ENCODE peak calls at places on chromosomes 1 and 21, in five cellular contexts. F is endothelial cell of umbilical vein, Y is A549, V is ovary, E is H1. Z is an unnamed sample.

GRCh38 chr1:235820059-235820458 is 46.6 kb downstream of the LYST start:
- DNase-seq in F (no peak), E (no peak), Y (no peak), V (no peak), Z (no peak)

GRCh38 chr1:7702365-7702764 is 68.7 kb upstream of the VAMP3 start:
- DNase-seq in Y (no peak), F (no peak), E (no peak), V (no peak), Z (no peak)

GRCh38 chr1:164718821-164719220 is 159.8 kb downstream of the PBX1 start:
- DNase-seq in E (no peak), F (no peak), V (no peak), Y (no peak), Z (no peak)

GRCh38 chr1:225539575-225539974 is 111.7 kb upstream of the LBR start:
- DNase-seq in F (no peak), Y (no peak), E (no peak), V (no peak), Z (no peak)

GRCh38 chr1:53851571-53852282 is 13.6 kb upstream of the NDC1 start:
- DNase-seq in Y (no peak), V (no peak), F (no peak), E (no peak), Z (no peak)

GRCh38 chr21:42564561-42564971 is 50.9 kb downstream of the SLC37A1 start:
- DNase-seq in V (no peak), Y (no peak), E (no peak), F (no peak), Z (no peak)

GRCh38 chr1:154752273-154753030 is 117.6 kb downstream of the KCNN3 start:
- DNase-seq in F (no peak), Y (no peak), V (peak), E (no peak), Z (no peak)

GRCh38 chr1:32112800-32113375 is 5.0 kb downstream of the KPNA6 start:
- DNase-seq in F (no peak), V (no peak), E (no peak), Y (no peak), Z (no peak)

GRCh38 chr1:25790472-25790871 is 9.5 kb upstream of the SELENON start:
- DNase-seq in V (no peak), F (no peak), E (no peak), Y (no peak), Z (no peak)

GRCh38 chr1:9004731-9005708 is 21.2 kb downstream of the SLC2A7 start:
- DNase-seq in V (peak), E (peak), Y (peak), F (peak), Z (peak)

GRCh38 chr1:43975249-43975961 is 645 bp downstream of the ATP6V0B start:
- DNase-seq in Y (no peak), F (peak), V (peak), E (no peak), Z (no peak)

GRCh38 chr1:212692774-212693644 is 6.6 kb downstream of the BATF3 start:
- DNase-seq in V (no peak), E (no peak), F (no peak), Y (peak), Z (no peak)

GRCh38 chr1:114201486-114201885 is 47.8 kb upstream of the SYT6 start:
- DNase-seq in V (no peak), Y (no peak), E (no peak), F (no peak), Z (no peak)

GRCh38 chr1:82317671-82318070 is 516.9 kb downstream of the ADGRL2 start:
- DNase-seq in E (no peak), F (peak), V (no peak), Y (no peak), Z (no peak)

GRCh38 chr1:88088481-88088880 is 595.6 kb upstream of the PKN2 start:
- DNase-seq in E (no peak), V (no peak), F (no peak), Y (no peak), Z (no peak)
- TF ChIP-seq POLR2A in E (no peak), V (no peak), F (no peak), Y (no peak), Z (no peak)

GRCh38 chr1:62370594-62370993 is 51.4 kb upstream of the KANK4 start:
- DNase-seq in V (no peak), F (no peak), Y (no peak), E (no peak), Z (no peak)

GRCh38 chr1:62368989-62369388 is 49.8 kb upstream of the KANK4 start:
- DNase-seq in E (no peak), Y (no peak), V (no peak), F (no peak), Z (no peak)

GRCh38 chr1:62377043-62377562 is 57.9 kb upstream of the KANK4 start:
- DNase-seq in F (no peak), E (no peak), V (no peak), Y (no peak), Z (no peak)

GRCh38 chr1:62371375-62371774 is 52.1 kb upstream of the KANK4 start:
- DNase-seq in Y (no peak), V (no peak), E (no peak), F (no peak), Z (no peak)

GRCh38 chr1:62373221-62373620 is 54.0 kb upstream of the KANK4 start:
- DNase-seq in V (no peak), F (no peak), Y (no peak), E (no peak), Z (no peak)
- H3K27ac ChIP-seq in V (no peak), F (no peak), Y (no peak), E (no peak), Z (no peak)

GRCh38 chr21:17539323-17539722 is 26.5 kb downstream of the CXADR start:
- DNase-seq in V (no peak), Y (no peak), E (no peak), F (no peak), Z (no peak)
- TF ChIP-seq POLR2A in V (no peak), Y (no peak), E (no peak), F (no peak), Z (no peak)

GRCh38 chr1:160361199-160361598 is 5.7 kb upstream of the NHLH1 start:
- DNase-seq in E (no peak), Y (no peak), V (no peak), F (no peak), Z (no peak)
- H3K27ac ChIP-seq in E (no peak), Y (no peak), V (no peak), F (no peak), Z (no peak)

DNA sequence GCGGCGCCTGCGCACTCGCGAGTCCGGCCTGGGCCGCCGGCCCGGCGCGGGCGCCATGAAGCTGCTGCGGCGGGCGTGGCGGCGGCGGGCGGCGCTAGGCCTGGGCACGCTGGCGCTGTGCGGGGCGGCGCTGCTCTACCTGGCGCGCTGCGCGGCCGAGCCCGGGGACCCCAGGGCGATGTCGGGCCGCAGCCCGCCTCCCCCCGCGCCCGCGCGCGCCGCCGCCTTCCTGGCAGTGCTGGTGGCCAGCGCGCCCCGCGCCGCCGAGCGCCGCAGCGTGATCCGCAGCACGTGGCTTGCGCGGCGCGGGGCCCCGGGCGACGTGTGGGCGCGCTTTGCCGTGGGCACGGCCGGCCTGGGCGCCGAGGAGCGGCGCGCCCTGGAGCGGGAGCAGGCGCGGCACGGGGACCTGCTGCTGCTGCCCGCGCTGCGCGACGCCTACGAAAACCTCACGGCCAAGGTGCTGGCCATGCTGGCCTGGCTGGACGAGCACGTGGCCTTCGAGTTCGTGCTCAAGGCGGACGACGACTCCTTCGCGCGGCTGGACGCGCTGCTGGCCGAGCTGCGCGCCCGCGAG is at the start of gene B3GALT6:
- DNase-seq in E (no peak), Y (no peak), V (no peak), F (no peak), Z (no peak)
- TF ChIP-seq POLR2A in E (no peak), Y (peak), V (no peak), F (peak), Z (no peak)